ENCODE peak calls at places on chromosomes 12 and 14, in five cellular contexts. One of them, this sample, is unnamed.

GRCh38 chr14:42571991-42572390 is 965.3 kb downstream of the LRFN5 start:
- DNase-seq in HTR-8/SVneo: no peak
- DNase-seq in CD4-positive, alpha-beta T cell: no peak
- DNase-seq in iPS-NIHi11: no peak
- DNase-seq in CD4-positive, alpha-beta memory T cell: no peak
- DNase-seq in this sample: no peak

GRCh38 chr12:47984331-47984801 is 19.9 kb downstream of the COL2A1 start:
- DNase-seq in HTR-8/SVneo: no peak
- DNase-seq in CD4-positive, alpha-beta T cell: no peak
- DNase-seq in iPS-NIHi11: no peak
- DNase-seq in CD4-positive, alpha-beta memory T cell: no peak
- DNase-seq in this sample: no peak

GRCh38 chr14:73238262-73238852 is 1.1 kb downstream of the PAPLN start:
- DNase-seq in HTR-8/SVneo: peak
- DNase-seq in CD4-positive, alpha-beta T cell: no peak
- DNase-seq in iPS-NIHi11: no peak
- DNase-seq in CD4-positive, alpha-beta memory T cell: no peak
- DNase-seq in this sample: no peak

GRCh38 chr12:5377997-5378596 is 53.8 kb upstream of the NTF3 start:
- DNase-seq in HTR-8/SVneo: no peak
- DNase-seq in CD4-positive, alpha-beta T cell: no peak
- DNase-seq in iPS-NIHi11: no peak
- DNase-seq in CD4-positive, alpha-beta memory T cell: no peak
- DNase-seq in this sample: no peak

GRCh38 chr12:125028106-125028505 is 34.7 kb downstream of the BRI3BP start:
- DNase-seq in HTR-8/SVneo: no peak
- DNase-seq in CD4-positive, alpha-beta T cell: no peak
- DNase-seq in iPS-NIHi11: no peak
- DNase-seq in CD4-positive, alpha-beta memory T cell: no peak
- DNase-seq in this sample: no peak

GRCh38 chr12:121017966-121018491 is 1.7 kb upstream of the C12orf43 start:
- DNase-seq in HTR-8/SVneo: no peak
- DNase-seq in CD4-positive, alpha-beta T cell: no peak
- DNase-seq in iPS-NIHi11: no peak
- DNase-seq in CD4-positive, alpha-beta memory T cell: no peak
- DNase-seq in this sample: no peak

GRCh38 chr14:38770245-38770644 is 332.8 kb downstream of the SEC23A start:
- DNase-seq in HTR-8/SVneo: no peak
- DNase-seq in CD4-positive, alpha-beta T cell: no peak
- DNase-seq in iPS-NIHi11: no peak
- DNase-seq in CD4-positive, alpha-beta memory T cell: no peak
- DNase-seq in this sample: no peak

GRCh38 chr12:112303004-112303403 is 79.2 kb downstream of the HECTD4 start:
- DNase-seq in HTR-8/SVneo: peak
- DNase-seq in CD4-positive, alpha-beta T cell: no peak
- DNase-seq in iPS-NIHi11: no peak
- DNase-seq in CD4-positive, alpha-beta memory T cell: peak
- DNase-seq in this sample: no peak

GRCh38 chr12:48026081-48026827 is 22.0 kb upstream of the COL2A1 start:
- DNase-seq in HTR-8/SVneo: no peak
- DNase-seq in CD4-positive, alpha-beta T cell: no peak
- DNase-seq in iPS-NIHi11: no peak
- DNase-seq in CD4-positive, alpha-beta memory T cell: no peak
- DNase-seq in this sample: no peak

GRCh38 chr14:100149789-100150611 is 9.4 kb downstream of the DEGS2 start:
- DNase-seq in HTR-8/SVneo: no peak
- DNase-seq in CD4-positive, alpha-beta T cell: no peak
- DNase-seq in iPS-NIHi11: peak
- DNase-seq in CD4-positive, alpha-beta memory T cell: no peak
- DNase-seq in this sample: no peak

GRCh38 chr14:44300911-44301310 is 206.2 kb downstream of the FSCB start:
- DNase-seq in HTR-8/SVneo: no peak
- DNase-seq in CD4-positive, alpha-beta T cell: no peak
- DNase-seq in iPS-NIHi11: no peak
- DNase-seq in CD4-positive, alpha-beta memory T cell: no peak
- DNase-seq in this sample: no peak

This sample was measured in T follicular helper cell.